ENCODE peak calls at places on chromosome 15, in six cellular contexts. J is epithelial cell of esophagus, O is body of pancreas, P is progenitor cell of endocrine pancreas, H is fibroblast of pulmonary artery, X is GM06990. Q is an unnamed sample.

GRCh38 chr15:64356443-64357040 is 569 bp upstream of the CSNK1G1 start:
- DNase-seq in J (peak), O (no peak), P (no peak), H (peak), X (no peak), Q (peak)

GRCh38 chr15:39925112-39925830 is 5.2 kb upstream of the GPR176 start:
- DNase-seq in J (peak), O (no peak), P (no peak), H (peak), X (no peak), Q (no peak)

GRCh38 chr15:49063402-49064280 is 17.4 kb upstream of the SECISBP2L start:
- DNase-seq in J (no peak), O (no peak), P (no peak), H (no peak), X (no peak), Q (no peak)

GRCh38 chr15:25055356-25056068 is 100.7 kb downstream of the SNRPN start:
- DNase-seq in J (no peak), O (no peak), P (no peak), H (no peak), X (no peak), Q (no peak)

GRCh38 chr15:53110999-53111398 is 320.9 kb upstream of the ONECUT1 start:
- DNase-seq in J (no peak), O (no peak), P (no peak), H (no peak), X (no peak), Q (no peak)

GRCh38 chr15:89783111-89783860 is 7.2 kb downstream of the MESP2 start:
- DNase-seq in J (no peak), O (peak), P (no peak), H (peak), X (no peak), Q (no peak)

GRCh38 chr15:60358935-60359672 is 38.7 kb downstream of the ANXA2 start:
- DNase-seq in J (no peak), O (no peak), P (no peak), H (peak), X (no peak), Q (no peak)

GRCh38 chr15:38558714-38559059 is 5.9 kb downstream of the RASGRP1 start:
- DNase-seq in J (peak), O (no peak), P (no peak), H (peak), X (no peak), Q (no peak)

GRCh38 chr15:101449471-101450425 is 39.8 kb downstream of the PCSK6 start:
- DNase-seq in J (no peak), O (no peak), P (no peak), H (no peak), X (no peak), Q (no peak)

GRCh38 chr15:80953953-80954778 is 35.5 kb downstream of the MESD start:
- DNase-seq in J (no peak), O (no peak), P (no peak), H (no peak), X (no peak), Q (no peak)

GRCh38 chr15:87269566-87269965 is 987.0 kb downstream of the NTRK3 start:
- DNase-seq in J (peak), O (no peak), P (no peak), H (no peak), X (no peak), Q (no peak)

GRCh38 chr15:52765779-52766178 is 24.4 kb downstream of the ONECUT1 start:
- DNase-seq in J (no peak), O (peak), P (no peak), H (peak), X (no peak), Q (no peak)

GRCh38 chr15:98568382-98569017 is 79.8 kb upstream of the IGF1R start:
- DNase-seq in J (no peak), O (no peak), P (no peak), H (peak), X (no peak), Q (no peak)

GRCh38 chr15:89419370-89419984 is 76.9 kb downstream of the RHCG start:
- DNase-seq in J (peak), O (peak), P (peak), H (peak), X (no peak), Q (no peak)

GRCh38 chr15:101121511-101122090 is 130.2 kb downstream of the CHSY1 start:
- DNase-seq in J (peak), O (peak), P (peak), H (peak), X (peak), Q (peak)

GRCh38 chr15:49052662-49053061 is 6.4 kb upstream of the SECISBP2L start:
- DNase-seq in J (no peak), O (no peak), P (no peak), H (no peak), X (no peak), Q (no peak)

GRCh38 chr15:66706840-66707239 is 4.8 kb downstream of the SMAD6 start:
- DNase-seq in J (no peak), O (no peak), P (no peak), H (no peak), X (no peak), Q (no peak)

GRCh38 chr15:99464137-99464536 is 101.6 kb upstream of the MEF2A start:
- DNase-seq in J (no peak), O (no peak), P (no peak), H (no peak), X (no peak), Q (no peak)

GRCh38 chr15:99967841-99968371 is 234.7 kb upstream of the LYSMD4 start:
- DNase-seq in J (peak), O (no peak), P (no peak), H (no peak), X (no peak), Q (no peak)

GRCh38 chr15:31302029-31302657 is 24.5 kb upstream of the KLF13 start:
- DNase-seq in J (no peak), O (no peak), P (no peak), H (no peak), X (no peak), Q (no peak)

GRCh38 chr15:31303434-31304073 is 23.1 kb upstream of the KLF13 start:
- DNase-seq in J (peak), O (no peak), P (no peak), H (no peak), X (no peak), Q (no peak)

GRCh38 chr15:31301687-31301990 is 25.0 kb upstream of the KLF13 start:
- DNase-seq in J (no peak), O (no peak), P (no peak), H (no peak), X (no peak), Q (no peak)

GRCh38 chr15:31304074-31304648 is 22.5 kb upstream of the KLF13 start:
- DNase-seq in J (no peak), O (no peak), P (no peak), H (no peak), X (no peak), Q (no peak)

DNA sequence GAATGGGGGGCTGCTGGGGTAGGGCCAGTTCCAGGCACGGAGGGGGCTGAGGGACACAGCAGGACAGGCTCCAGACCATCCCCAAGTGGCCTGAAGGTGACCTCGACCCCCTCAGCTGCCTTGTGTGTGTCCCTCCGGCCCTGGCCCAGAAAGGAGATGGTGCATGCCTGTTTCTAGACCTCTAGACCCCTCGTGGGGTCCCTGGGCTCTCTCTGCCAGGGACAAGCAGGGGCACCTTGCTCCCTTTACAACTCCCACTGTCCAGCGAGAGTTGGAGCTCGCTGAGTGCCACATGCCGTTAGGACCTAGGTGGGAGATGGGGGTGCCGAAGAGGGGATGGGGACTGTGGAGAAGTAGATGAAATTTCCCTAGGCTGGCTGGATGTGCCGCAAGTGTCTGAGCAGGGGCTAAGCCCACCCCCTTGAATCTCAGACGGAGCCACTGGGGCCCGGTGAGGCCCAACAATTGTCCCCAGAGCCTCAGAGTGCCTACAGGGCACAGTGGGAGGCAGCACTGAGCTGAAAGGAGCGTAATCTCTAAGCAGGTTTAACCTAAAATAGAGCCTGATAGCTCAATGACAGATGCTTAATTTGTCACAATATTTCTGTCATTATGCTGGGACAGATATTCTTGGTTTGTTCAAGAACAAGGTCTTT is 23.7 kb upstream of the KLF13 start:
- DNase-seq in J (no peak), O (no peak), P (no peak), H (no peak), X (no peak), Q (peak)
- TF ChIP-seq CTCF in J (peak), O (no peak), P (no peak), H (no peak), X (peak), Q (peak)

GRCh38 chr15:62066663-62067447 is at the start of gene C2CD4A:
- DNase-seq in J (peak), O (peak), P (peak), H (peak), X (peak), Q (peak)

GRCh38 chr15:62067448-62068044 is 769 bp downstream of the C2CD4A start:
- DNase-seq in J (peak), O (peak), P (peak), H (peak), X (peak), Q (no peak)

GRCh38 chr15:62069551-62069950 is 2.8 kb downstream of the C2CD4A start:
- DNase-seq in J (no peak), O (no peak), P (no peak), H (no peak), X (no peak), Q (no peak)

GRCh38 chr15:62068071-62068786 is 1.5 kb downstream of the C2CD4A start:
- DNase-seq in J (peak), O (peak), P (peak), H (peak), X (peak), Q (peak)

DNA sequence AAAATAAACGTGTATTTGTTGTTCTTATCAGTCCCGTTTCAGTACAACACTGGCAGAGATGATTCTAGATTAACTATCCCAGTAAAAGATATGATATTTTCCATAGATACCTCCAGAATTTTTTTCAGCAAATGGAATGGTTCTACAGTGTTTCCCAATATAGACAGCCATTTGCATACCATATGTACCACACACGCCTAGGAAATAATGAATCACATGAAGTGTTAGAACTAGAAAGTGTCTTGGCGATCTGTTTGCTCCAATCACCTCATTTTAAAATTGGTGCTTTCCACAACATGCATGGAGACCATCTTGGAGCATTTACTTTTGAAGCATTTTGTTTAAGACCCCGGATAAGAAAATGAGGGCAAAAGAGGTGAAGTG is 2.0 kb downstream of the C2CD4A start:
- DNase-seq in J (peak), O (no peak), P (no peak), H (peak), X (no peak), Q (no peak)
- TF ChIP-seq CTCF in J (no peak), O (no peak), P (no peak), H (no peak), X (no peak), Q (no peak)

DNA sequence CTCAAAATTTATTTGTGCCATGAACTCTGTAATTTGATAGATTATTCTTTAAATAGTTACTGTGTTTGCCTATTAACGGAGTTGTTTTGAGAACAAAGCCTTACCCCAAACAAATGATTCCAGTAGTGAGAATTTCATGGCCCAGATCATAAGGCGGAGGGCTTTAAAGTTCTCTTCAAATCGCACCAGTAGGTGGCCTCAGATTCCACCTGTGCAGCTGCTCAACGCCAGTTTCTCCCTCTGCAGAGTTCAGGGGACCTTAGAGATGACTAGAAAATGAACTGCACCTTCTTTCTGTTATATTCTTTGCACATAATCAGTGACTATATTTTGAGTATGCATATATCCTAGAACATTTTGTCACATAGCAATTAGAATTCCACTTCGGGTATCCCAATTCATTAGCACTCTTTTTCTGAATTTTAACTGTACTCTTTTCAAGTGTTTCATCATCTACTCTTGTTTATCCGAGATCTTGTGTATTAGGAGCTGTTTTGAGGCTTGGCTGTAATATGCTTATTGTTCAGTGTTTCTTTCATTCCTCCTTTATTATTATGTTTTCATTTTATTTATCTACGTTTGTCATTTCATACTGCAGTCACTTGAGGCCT is 232.6 kb upstream of the CHRM5 start:
- DNase-seq in J (peak), O (peak), P (peak), H (peak), X (no peak), Q (peak)
- TF ChIP-seq CTCF in J (peak), O (peak), P (peak), H (peak), X (peak), Q (peak)

GRCh38 chr15:37135225-37135624 is 34.9 kb upstream of the MEIS2 start:
- DNase-seq in J (peak), O (no peak), P (no peak), H (peak), X (no peak), Q (no peak)
- TF ChIP-seq CTCF in J (peak), O (no peak), P (peak), H (peak), X (peak), Q (peak)

GRCh38 chr15:91967935-91968605 is 114.6 kb downstream of the SLCO3A1 start:
- DNase-seq in J (peak), O (no peak), P (no peak), H (no peak), X (no peak), Q (no peak)
- TF ChIP-seq CTCF in J (no peak), O (no peak), P (no peak), H (no peak), X (no peak), Q (no peak)

GRCh38 chr15:84638103-84638502 is 16.0 kb downstream of the WDR73 start:
- DNase-seq in J (peak), O (peak), P (no peak), H (no peak), X (no peak), Q (no peak)
- TF ChIP-seq CTCF in J (peak), O (no peak), P (no peak), H (no peak), X (no peak), Q (no peak)

GRCh38 chr15:50182233-50183013 is 427 bp downstream of the SLC27A2 start:
- DNase-seq in J (peak), O (peak), P (peak), H (peak), X (peak), Q (peak)
- TF ChIP-seq CTCF in J (no peak), O (no peak), P (no peak), H (no peak), X (no peak), Q (no peak)

DNA sequence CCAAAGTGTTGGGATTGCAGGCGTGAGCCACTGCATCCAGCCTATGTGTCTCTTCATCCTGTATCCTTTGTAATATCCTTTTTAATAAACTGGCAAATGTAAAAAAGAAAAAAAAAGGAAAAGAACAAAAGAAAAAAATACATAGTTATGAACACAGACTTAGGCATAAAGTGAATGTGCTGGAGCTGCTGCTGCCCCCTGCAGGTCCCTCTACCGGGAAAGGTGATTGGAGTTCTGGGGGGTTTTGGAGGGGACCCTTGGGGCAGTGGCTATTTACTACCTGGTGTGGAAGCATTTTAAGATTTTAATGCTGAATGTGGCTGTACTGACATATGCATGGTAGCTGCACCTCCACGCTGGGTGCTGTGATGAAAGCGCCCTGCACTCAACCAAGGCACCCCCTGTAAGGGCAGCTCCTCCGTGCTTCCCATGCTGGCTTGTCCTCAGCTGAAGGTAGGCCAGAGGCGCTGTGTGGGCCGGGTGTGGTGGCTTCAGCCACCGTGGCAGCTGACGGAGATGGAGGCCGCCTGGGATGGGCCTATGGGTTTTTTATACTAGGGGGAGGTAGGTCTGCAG is 49.9 kb downstream of the RPLP1 start:
- DNase-seq in J (no peak), O (no peak), P (no peak), H (no peak), X (no peak), Q (no peak)
- TF ChIP-seq CTCF in J (no peak), O (no peak), P (peak), H (peak), X (peak), Q (no peak)

GRCh38 chr15:78737187-78737820 is 74.0 kb downstream of the ADAMTS7 start:
- DNase-seq in J (no peak), O (no peak), P (no peak), H (no peak), X (no peak), Q (no peak)

GRCh38 chr15:78739996-78740903 is 71.0 kb downstream of the ADAMTS7 start:
- DNase-seq in J (peak), O (peak), P (no peak), H (peak), X (peak), Q (peak)

GRCh38 chr15:78739206-78739605 is 72.1 kb downstream of the ADAMTS7 start:
- DNase-seq in J (no peak), O (no peak), P (no peak), H (no peak), X (no peak), Q (no peak)

GRCh38 chr15:78740904-78741274 is 70.4 kb downstream of the ADAMTS7 start:
- DNase-seq in J (no peak), O (no peak), P (no peak), H (no peak), X (no peak), Q (no peak)
- TF ChIP-seq CTCF in J (no peak), O (no peak), P (no peak), H (no peak), X (no peak), Q (no peak)

DNA sequence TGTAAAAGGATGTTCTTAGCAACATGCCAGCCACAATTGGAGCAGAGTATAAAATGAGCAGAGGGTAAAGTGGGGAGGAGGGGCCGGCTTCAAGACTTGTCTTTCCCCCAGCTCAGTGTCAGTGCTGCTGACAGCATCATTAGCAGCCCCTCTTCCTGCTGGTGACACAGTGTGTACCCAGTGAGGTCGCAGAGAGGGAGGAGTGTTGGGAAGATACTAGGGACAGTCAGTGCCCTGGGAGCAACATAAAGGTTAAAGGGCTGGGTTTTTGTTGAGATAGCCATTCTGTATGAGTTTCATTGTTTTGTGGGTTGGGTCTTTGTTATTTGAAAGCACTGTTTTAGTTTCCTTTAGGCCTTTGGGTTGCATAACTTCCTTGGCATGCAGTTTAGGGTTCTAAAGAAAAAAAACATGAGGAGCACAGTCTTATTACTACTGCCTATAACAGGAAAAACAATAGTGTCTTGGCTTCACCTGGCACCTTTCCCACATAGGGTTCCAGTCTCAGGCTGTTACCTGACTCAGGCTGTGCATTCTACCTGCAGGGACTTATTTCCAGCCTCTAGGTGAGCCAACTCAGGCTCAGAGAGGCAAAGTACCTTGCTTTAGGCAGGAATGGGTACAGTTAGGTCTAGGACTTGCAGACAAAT is 94.1 kb upstream of the SKOR1 start:
- DNase-seq in J (peak), O (no peak), P (no peak), H (peak), X (no peak), Q (no peak)
- TF ChIP-seq CTCF in J (no peak), O (no peak), P (no peak), H (no peak), X (no peak), Q (no peak)

Q was measured in GM10248.